ENCODE peak calls at places on chromosomes 2 and 18, in seven cellular contexts. One of them, this sample, is unnamed.

GRCh38 chr2:176414641-176415040 is 145.4 kb downstream of the MTX2 start:
- DNase-seq in astrocyte: no peak
- DNase-seq in tibial artery: no peak
- DNase-seq in GM12865: no peak
- DNase-seq in A549: no peak
- DNase-seq in AG10803: no peak
- DNase-seq in upper lobe of right lung: no peak
- DNase-seq in this sample: no peak

GRCh38 chr18:54240629-54241107 is 16.2 kb upstream of the MBD2 start:
- DNase-seq in astrocyte: no peak
- DNase-seq in tibial artery: no peak
- DNase-seq in GM12865: no peak
- DNase-seq in A549: no peak
- DNase-seq in AG10803: peak
- DNase-seq in upper lobe of right lung: peak
- DNase-seq in this sample: no peak

GRCh38 chr2:108858894-108859293 is 72.3 kb downstream of the CCDC138 start:
- DNase-seq in astrocyte: peak
- DNase-seq in tibial artery: no peak
- DNase-seq in GM12865: no peak
- DNase-seq in A549: no peak
- DNase-seq in AG10803: peak
- DNase-seq in upper lobe of right lung: no peak
- DNase-seq in this sample: no peak

GRCh38 chr2:69642709-69643601 is 584 bp downstream of the AAK1 start:
- DNase-seq in astrocyte: peak
- DNase-seq in tibial artery: peak
- DNase-seq in GM12865: peak
- DNase-seq in A549: peak
- DNase-seq in AG10803: peak
- DNase-seq in upper lobe of right lung: peak
- DNase-seq in this sample: peak

GRCh38 chr2:120791961-120792295 is 56.3 kb downstream of the GLI2 start:
- DNase-seq in astrocyte: peak
- DNase-seq in tibial artery: no peak
- DNase-seq in GM12865: no peak
- DNase-seq in A549: no peak
- DNase-seq in AG10803: no peak
- DNase-seq in upper lobe of right lung: no peak
- DNase-seq in this sample: no peak

GRCh38 chr2:240226672-240227537 is 86.4 kb upstream of the OTOS start:
- DNase-seq in astrocyte: no peak
- DNase-seq in tibial artery: peak
- DNase-seq in GM12865: no peak
- DNase-seq in A549: no peak
- DNase-seq in AG10803: no peak
- DNase-seq in upper lobe of right lung: no peak
- DNase-seq in this sample: no peak

GRCh38 chr2:86204458-86204857 is 5.2 kb downstream of the MRPL35 start:
- DNase-seq in astrocyte: no peak
- DNase-seq in tibial artery: no peak
- DNase-seq in GM12865: no peak
- DNase-seq in A549: no peak
- DNase-seq in AG10803: no peak
- DNase-seq in upper lobe of right lung: no peak
- DNase-seq in this sample: no peak

GRCh38 chr18:33355263-33355662 is 85.3 kb downstream of the CCDC178 start:
- DNase-seq in astrocyte: no peak
- DNase-seq in tibial artery: no peak
- DNase-seq in GM12865: no peak
- DNase-seq in A549: no peak
- DNase-seq in AG10803: no peak
- DNase-seq in upper lobe of right lung: no peak
- DNase-seq in this sample: no peak

GRCh38 chr2:121977326-121977725 is 221.9 kb downstream of the TSN start:
- DNase-seq in astrocyte: no peak
- DNase-seq in tibial artery: no peak
- DNase-seq in GM12865: no peak
- DNase-seq in A549: no peak
- DNase-seq in AG10803: peak
- DNase-seq in upper lobe of right lung: no peak
- DNase-seq in this sample: no peak

GRCh38 chr2:47346-48218 is 1.3 kb upstream of the FAM110C start:
- DNase-seq in astrocyte: no peak
- DNase-seq in tibial artery: no peak
- DNase-seq in GM12865: no peak
- DNase-seq in A549: no peak
- DNase-seq in AG10803: no peak
- DNase-seq in upper lobe of right lung: no peak
- DNase-seq in this sample: no peak

GRCh38 chr18:55515946-55516710 is 71.9 kb downstream of the TCF4 start:
- DNase-seq in astrocyte: peak
- DNase-seq in tibial artery: no peak
- DNase-seq in GM12865: no peak
- DNase-seq in A549: no peak
- DNase-seq in AG10803: peak
- DNase-seq in upper lobe of right lung: no peak
- DNase-seq in this sample: no peak

GRCh38 chr2:187102381-187102780 is 253.4 kb upstream of the ZSWIM2 start:
- DNase-seq in astrocyte: no peak
- DNase-seq in tibial artery: no peak
- DNase-seq in GM12865: no peak
- DNase-seq in A549: no peak
- DNase-seq in AG10803: peak
- DNase-seq in upper lobe of right lung: no peak
- DNase-seq in this sample: no peak

GRCh38 chr2:46778516-46778915 is 137.1 kb downstream of the MCFD2 start:
- DNase-seq in astrocyte: no peak
- DNase-seq in tibial artery: no peak
- DNase-seq in GM12865: no peak
- DNase-seq in A549: no peak
- DNase-seq in AG10803: no peak
- DNase-seq in upper lobe of right lung: no peak
- DNase-seq in this sample: no peak

GRCh38 chr2:201715459-201715858 is 17.0 kb upstream of the MPP4 start:
- DNase-seq in astrocyte: no peak
- DNase-seq in tibial artery: no peak
- DNase-seq in GM12865: no peak
- DNase-seq in A549: no peak
- DNase-seq in AG10803: no peak
- DNase-seq in upper lobe of right lung: no peak
- DNase-seq in this sample: no peak
- TF ChIP-seq CTCF in astrocyte: no peak
- TF ChIP-seq CTCF in tibial artery: no peak
- TF ChIP-seq CTCF in GM12865: no peak
- TF ChIP-seq CTCF in A549: peak
- TF ChIP-seq CTCF in AG10803: no peak
- TF ChIP-seq CTCF in upper lobe of right lung: no peak
- TF ChIP-seq CTCF in this sample: no peak

GRCh38 chr2:169479257-169480078 is at the start of gene BBS5:
- DNase-seq in astrocyte: peak
- DNase-seq in tibial artery: peak
- DNase-seq in GM12865: peak
- DNase-seq in A549: peak
- DNase-seq in AG10803: peak
- DNase-seq in upper lobe of right lung: peak
- DNase-seq in this sample: peak
- TF ChIP-seq CTCF in astrocyte: peak
- TF ChIP-seq CTCF in tibial artery: no peak
- TF ChIP-seq CTCF in GM12865: peak
- TF ChIP-seq CTCF in A549: peak
- TF ChIP-seq CTCF in AG10803: peak
- TF ChIP-seq CTCF in upper lobe of right lung: peak
- TF ChIP-seq CTCF in this sample: peak

GRCh38 chr2:216206821-216207220 is 97.7 kb downstream of the XRCC5 start:
- DNase-seq in astrocyte: no peak
- DNase-seq in tibial artery: no peak
- DNase-seq in GM12865: peak
- DNase-seq in A549: no peak
- DNase-seq in AG10803: no peak
- DNase-seq in upper lobe of right lung: no peak
- DNase-seq in this sample: no peak

GRCh38 chr2:216205486-216205885 is 96.3 kb downstream of the XRCC5 start:
- DNase-seq in astrocyte: no peak
- DNase-seq in tibial artery: no peak
- DNase-seq in GM12865: no peak
- DNase-seq in A549: no peak
- DNase-seq in AG10803: no peak
- DNase-seq in upper lobe of right lung: no peak
- DNase-seq in this sample: no peak

GRCh38 chr2:216206041-216206699 is 97.0 kb downstream of the XRCC5 start:
- DNase-seq in astrocyte: no peak
- DNase-seq in tibial artery: no peak
- DNase-seq in GM12865: peak
- DNase-seq in A549: no peak
- DNase-seq in AG10803: no peak
- DNase-seq in upper lobe of right lung: no peak
- DNase-seq in this sample: peak

GRCh38 chr2:216202602-216203250 is 93.6 kb downstream of the XRCC5 start:
- DNase-seq in astrocyte: no peak
- DNase-seq in tibial artery: no peak
- DNase-seq in GM12865: no peak
- DNase-seq in A549: no peak
- DNase-seq in AG10803: no peak
- DNase-seq in upper lobe of right lung: no peak
- DNase-seq in this sample: no peak

DNA sequence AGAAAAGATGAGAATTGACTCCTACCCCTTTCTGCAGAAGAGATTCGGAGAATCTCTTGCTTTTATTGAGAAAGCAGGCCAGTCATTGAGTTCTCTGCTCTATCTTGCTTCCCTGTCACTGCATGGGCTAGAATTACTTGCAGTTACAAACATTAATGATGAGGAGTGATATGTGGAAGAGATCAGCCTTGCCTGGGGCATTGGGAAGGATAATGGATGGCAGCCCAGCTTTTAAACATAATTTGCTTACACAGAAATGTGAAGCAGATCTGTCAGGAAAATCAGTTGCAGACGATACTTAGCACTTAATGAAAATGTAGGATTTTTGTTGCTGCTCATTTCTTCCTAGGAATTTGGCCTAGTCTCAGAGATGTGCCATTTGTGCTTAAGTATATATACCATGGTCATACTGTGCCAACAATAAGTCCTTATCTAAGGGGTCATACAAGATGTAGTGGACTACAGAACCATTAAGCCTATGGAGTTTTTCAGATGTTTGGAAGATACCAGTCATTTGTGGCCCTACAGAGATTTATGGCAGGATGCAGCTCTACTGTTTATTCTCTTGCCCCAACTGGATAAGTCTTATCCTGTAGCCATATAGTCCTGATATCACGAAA is 92.6 kb downstream of the XRCC5 start:
- DNase-seq in astrocyte: no peak
- DNase-seq in tibial artery: no peak
- DNase-seq in GM12865: no peak
- DNase-seq in A549: no peak
- DNase-seq in AG10803: no peak
- DNase-seq in upper lobe of right lung: no peak
- DNase-seq in this sample: no peak
- TF ChIP-seq CTCF in astrocyte: no peak
- TF ChIP-seq CTCF in tibial artery: no peak
- TF ChIP-seq CTCF in GM12865: no peak
- TF ChIP-seq CTCF in A549: no peak
- TF ChIP-seq CTCF in AG10803: no peak
- TF ChIP-seq CTCF in upper lobe of right lung: no peak
- TF ChIP-seq CTCF in this sample: no peak

DNA sequence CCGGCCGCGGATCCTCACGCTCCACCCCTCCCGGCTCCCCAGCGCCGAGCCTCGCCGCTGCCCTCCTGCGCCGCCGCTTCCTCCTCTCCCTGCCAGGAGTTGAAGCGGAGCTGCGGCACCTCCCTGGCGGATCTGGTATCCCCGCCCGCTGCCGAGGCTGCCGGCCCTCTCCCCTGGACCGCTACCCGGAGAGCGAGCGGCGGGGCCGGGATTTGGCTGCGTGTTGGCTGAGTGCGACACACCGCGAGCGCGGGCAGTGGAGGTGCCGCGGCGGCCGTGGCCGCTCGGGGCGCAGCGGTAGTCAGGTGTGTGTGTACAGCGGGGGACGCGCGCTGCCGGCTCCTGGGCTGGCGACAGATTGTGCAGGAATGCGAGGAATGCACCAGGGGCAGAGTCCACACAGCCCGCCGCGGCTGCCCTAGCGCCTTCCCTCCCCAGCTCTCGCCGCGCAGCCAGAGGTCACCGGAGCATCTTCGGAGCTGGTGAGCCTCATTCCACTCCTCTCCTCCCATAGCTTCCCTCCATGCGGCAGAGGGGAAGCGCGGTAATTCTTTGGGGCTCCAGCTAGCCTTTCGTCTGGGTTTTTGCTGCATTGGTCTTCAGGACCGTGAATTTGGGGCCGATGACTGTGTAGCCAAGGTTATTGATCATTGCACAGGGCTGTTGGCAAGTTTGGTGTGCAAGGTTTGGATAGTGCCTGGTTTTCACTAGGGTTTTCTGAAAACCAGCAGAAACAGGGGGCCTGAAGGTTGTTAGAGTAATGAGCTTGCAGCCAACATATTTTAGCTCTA is 1.3 kb downstream of the PKP4 start:
- DNase-seq in astrocyte: peak
- DNase-seq in tibial artery: peak
- DNase-seq in GM12865: peak
- DNase-seq in A549: peak
- DNase-seq in AG10803: peak
- DNase-seq in upper lobe of right lung: peak
- DNase-seq in this sample: no peak
- TF ChIP-seq CTCF in astrocyte: no peak
- TF ChIP-seq CTCF in tibial artery: peak
- TF ChIP-seq CTCF in GM12865: peak
- TF ChIP-seq CTCF in A549: no peak
- TF ChIP-seq CTCF in AG10803: peak
- TF ChIP-seq CTCF in upper lobe of right lung: peak
- TF ChIP-seq CTCF in this sample: peak